ENCODE peak calls at places on chromosomes 12 and 14, in nine cellular contexts. One of them, this sample, is unnamed.

GRCh38 chr14:26839481-26839880 is 241.6 kb upstream of the NOVA1 start:
- DNase-seq in Peyer's patch: no peak
- DNase-seq in nephron progenitor cell: no peak
- DNase-seq in RWPE1: no peak
- DNase-seq in bronchial epithelial cell: peak
- DNase-seq in fibroblast of mammary gland: no peak
- DNase-seq in MM.1S: no peak
- DNase-seq in sigmoid colon: no peak
- DNase-seq in HFFc6: no peak
- DNase-seq in this sample: no peak

GRCh38 chr14:56587701-56588100 is 8.1 kb downstream of the TMEM260 start:
- DNase-seq in bronchial epithelial cell: no peak
- DNase-seq in fibroblast of mammary gland: no peak
- DNase-seq in sigmoid colon: no peak
- DNase-seq in HFFc6: no peak
- DNase-seq in RWPE1: no peak
- DNase-seq in MM.1S: no peak
- DNase-seq in Peyer's patch: no peak
- DNase-seq in nephron progenitor cell: no peak
- DNase-seq in this sample: no peak

GRCh38 chr14:80216818-80217217 is 5.5 kb upstream of the DIO2 start:
- DNase-seq in fibroblast of mammary gland: no peak
- DNase-seq in HFFc6: no peak
- DNase-seq in Peyer's patch: no peak
- DNase-seq in sigmoid colon: no peak
- DNase-seq in bronchial epithelial cell: peak
- DNase-seq in nephron progenitor cell: no peak
- DNase-seq in RWPE1: no peak
- DNase-seq in MM.1S: no peak
- DNase-seq in this sample: no peak

GRCh38 chr14:99201351-99202073 is 70.5 kb downstream of the BCL11B start:
- DNase-seq in sigmoid colon: no peak
- DNase-seq in bronchial epithelial cell: no peak
- DNase-seq in nephron progenitor cell: no peak
- DNase-seq in MM.1S: no peak
- DNase-seq in Peyer's patch: no peak
- DNase-seq in RWPE1: no peak
- DNase-seq in fibroblast of mammary gland: no peak
- DNase-seq in HFFc6: no peak
- DNase-seq in this sample: no peak

GRCh38 chr12:6953417-6954315 is 2.5 kb downstream of the PTPN6 start:
- DNase-seq in RWPE1: no peak
- DNase-seq in fibroblast of mammary gland: no peak
- DNase-seq in nephron progenitor cell: no peak
- DNase-seq in HFFc6: no peak
- DNase-seq in bronchial epithelial cell: no peak
- DNase-seq in MM.1S: peak
- DNase-seq in Peyer's patch: peak
- DNase-seq in sigmoid colon: peak
- DNase-seq in this sample: peak

GRCh38 chr12:91098942-91099341 is 12.4 kb downstream of the LUM start:
- DNase-seq in sigmoid colon: peak
- DNase-seq in bronchial epithelial cell: peak
- DNase-seq in nephron progenitor cell: no peak
- DNase-seq in MM.1S: no peak
- DNase-seq in fibroblast of mammary gland: peak
- DNase-seq in HFFc6: peak
- DNase-seq in Peyer's patch: no peak
- DNase-seq in RWPE1: no peak
- DNase-seq in this sample: no peak

GRCh38 chr12:34290191-34290995 is 268.1 kb downstream of the ALG10 start:
- DNase-seq in sigmoid colon: peak
- DNase-seq in fibroblast of mammary gland: no peak
- DNase-seq in nephron progenitor cell: no peak
- DNase-seq in bronchial epithelial cell: no peak
- DNase-seq in MM.1S: no peak
- DNase-seq in RWPE1: no peak
- DNase-seq in HFFc6: no peak
- DNase-seq in Peyer's patch: no peak
- DNase-seq in this sample: no peak

GRCh38 chr12:83042441-83043215 is 355.9 kb downstream of the TMTC2 start:
- DNase-seq in sigmoid colon: peak
- DNase-seq in bronchial epithelial cell: no peak
- DNase-seq in HFFc6: no peak
- DNase-seq in nephron progenitor cell: no peak
- DNase-seq in Peyer's patch: no peak
- DNase-seq in RWPE1: no peak
- DNase-seq in MM.1S: no peak
- DNase-seq in fibroblast of mammary gland: no peak
- DNase-seq in this sample: no peak

GRCh38 chr12:117685115-117685926 is 283.5 kb downstream of the KSR2 start:
- DNase-seq in sigmoid colon: peak
- DNase-seq in HFFc6: peak
- DNase-seq in fibroblast of mammary gland: peak
- DNase-seq in MM.1S: no peak
- DNase-seq in RWPE1: peak
- DNase-seq in nephron progenitor cell: peak
- DNase-seq in Peyer's patch: peak
- DNase-seq in bronchial epithelial cell: no peak
- DNase-seq in this sample: no peak

GRCh38 chr12:13211191-13211858 is 14.8 kb downstream of the EMP1 start:
- DNase-seq in nephron progenitor cell: no peak
- DNase-seq in fibroblast of mammary gland: no peak
- DNase-seq in MM.1S: no peak
- DNase-seq in sigmoid colon: no peak
- DNase-seq in bronchial epithelial cell: peak
- DNase-seq in Peyer's patch: no peak
- DNase-seq in HFFc6: no peak
- DNase-seq in RWPE1: no peak
- DNase-seq in this sample: no peak

GRCh38 chr14:61588419-61588901 is 106.9 kb upstream of the HIF1A start:
- DNase-seq in MM.1S: no peak
- DNase-seq in nephron progenitor cell: no peak
- DNase-seq in Peyer's patch: no peak
- DNase-seq in sigmoid colon: no peak
- DNase-seq in HFFc6: no peak
- DNase-seq in bronchial epithelial cell: no peak
- DNase-seq in RWPE1: no peak
- DNase-seq in fibroblast of mammary gland: peak
- DNase-seq in this sample: no peak

GRCh38 chr12:76558684-76559276 is 791 bp downstream of the OSBPL8 start:
- DNase-seq in bronchial epithelial cell: peak
- DNase-seq in Peyer's patch: peak
- DNase-seq in RWPE1: peak
- DNase-seq in HFFc6: peak
- DNase-seq in nephron progenitor cell: peak
- DNase-seq in sigmoid colon: peak
- DNase-seq in fibroblast of mammary gland: peak
- DNase-seq in MM.1S: peak
- DNase-seq in this sample: peak

GRCh38 chr12:124524231-124524925 is 43.0 kb downstream of the NCOR2 start:
- DNase-seq in MM.1S: no peak
- DNase-seq in nephron progenitor cell: no peak
- DNase-seq in sigmoid colon: no peak
- DNase-seq in bronchial epithelial cell: peak
- DNase-seq in fibroblast of mammary gland: peak
- DNase-seq in HFFc6: peak
- DNase-seq in Peyer's patch: no peak
- DNase-seq in RWPE1: peak
- DNase-seq in this sample: no peak

GRCh38 chr12:133165776-133166175 is 15.5 kb upstream of the ZNF268 start:
- DNase-seq in MM.1S: no peak
- DNase-seq in fibroblast of mammary gland: no peak
- DNase-seq in RWPE1: peak
- DNase-seq in nephron progenitor cell: no peak
- DNase-seq in Peyer's patch: no peak
- DNase-seq in HFFc6: no peak
- DNase-seq in sigmoid colon: no peak
- DNase-seq in bronchial epithelial cell: peak
- DNase-seq in this sample: no peak

GRCh38 chr14:22502007-22502406 is 87.0 kb downstream of the DAD1 start:
- DNase-seq in Peyer's patch: no peak
- DNase-seq in bronchial epithelial cell: peak
- DNase-seq in sigmoid colon: peak
- DNase-seq in fibroblast of mammary gland: no peak
- DNase-seq in MM.1S: no peak
- DNase-seq in HFFc6: no peak
- DNase-seq in nephron progenitor cell: no peak
- DNase-seq in RWPE1: no peak
- DNase-seq in this sample: no peak

GRCh38 chr14:100159107-100159864 is at the start of gene DEGS2:
- DNase-seq in sigmoid colon: no peak
- DNase-seq in fibroblast of mammary gland: no peak
- DNase-seq in Peyer's patch: peak
- DNase-seq in RWPE1: peak
- DNase-seq in bronchial epithelial cell: no peak
- DNase-seq in HFFc6: no peak
- DNase-seq in nephron progenitor cell: peak
- DNase-seq in MM.1S: peak
- DNase-seq in this sample: peak

DNA sequence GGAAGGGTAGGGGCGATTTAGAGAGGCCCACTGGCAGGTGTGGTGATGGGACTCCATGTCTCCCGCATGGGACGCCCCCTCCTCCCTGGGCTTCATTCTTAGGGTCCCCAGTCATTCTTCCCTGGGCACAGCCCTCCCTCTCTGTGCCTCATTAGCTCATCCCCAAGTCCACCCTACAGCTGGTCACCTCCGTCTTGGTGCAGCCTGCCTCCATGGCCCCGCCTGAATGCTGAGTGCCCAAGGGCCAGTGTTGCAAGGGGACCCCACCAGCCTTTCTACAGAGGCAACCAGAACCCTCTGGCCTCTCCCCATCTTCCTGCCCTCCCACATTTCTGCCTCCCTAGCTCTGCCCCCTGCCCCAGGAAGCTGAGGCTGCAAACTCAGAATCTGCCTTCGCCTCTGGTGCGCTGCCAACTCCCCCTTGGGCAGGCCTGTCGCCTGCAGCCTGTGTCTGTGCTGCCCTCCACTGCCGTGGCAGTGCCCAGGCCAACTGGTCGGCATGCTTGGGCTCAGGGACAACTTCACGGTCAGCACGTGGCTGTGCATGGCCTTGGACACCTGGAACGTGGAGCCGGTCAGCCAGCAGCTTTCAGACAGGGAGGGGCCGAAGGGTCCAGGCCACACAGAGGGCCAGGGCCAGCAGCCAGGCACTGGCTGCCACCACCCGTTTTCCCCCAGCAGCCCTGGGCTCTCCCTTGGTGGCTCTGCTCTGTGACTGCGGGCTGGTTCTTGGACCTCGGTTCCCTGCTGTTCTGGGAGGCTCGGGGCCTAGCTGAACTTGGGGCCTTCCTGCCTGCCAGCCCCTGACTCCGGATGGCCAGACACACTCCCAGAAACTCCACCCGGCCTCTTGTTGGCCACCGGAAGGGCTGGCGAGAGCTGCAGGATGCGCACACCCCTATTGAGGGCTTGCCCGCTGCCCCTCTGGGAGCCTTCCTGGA is 33.9 kb upstream of the PPP1R13B start:
- DNase-seq in sigmoid colon: no peak
- DNase-seq in HFFc6: no peak
- DNase-seq in nephron progenitor cell: no peak
- DNase-seq in MM.1S: no peak
- DNase-seq in bronchial epithelial cell: no peak
- DNase-seq in Peyer's patch: no peak
- DNase-seq in RWPE1: no peak
- DNase-seq in fibroblast of mammary gland: no peak
- DNase-seq in this sample: no peak
- TF ChIP-seq CTCF in sigmoid colon: no peak
- TF ChIP-seq CTCF in HFFc6: no peak
- TF ChIP-seq CTCF in nephron progenitor cell: no peak
- TF ChIP-seq CTCF in MM.1S: no peak
- TF ChIP-seq CTCF in bronchial epithelial cell: no peak
- TF ChIP-seq CTCF in Peyer's patch: no peak
- TF ChIP-seq CTCF in RWPE1: no peak
- TF ChIP-seq CTCF in fibroblast of mammary gland: no peak
- TF ChIP-seq CTCF in this sample: no peak

DNA sequence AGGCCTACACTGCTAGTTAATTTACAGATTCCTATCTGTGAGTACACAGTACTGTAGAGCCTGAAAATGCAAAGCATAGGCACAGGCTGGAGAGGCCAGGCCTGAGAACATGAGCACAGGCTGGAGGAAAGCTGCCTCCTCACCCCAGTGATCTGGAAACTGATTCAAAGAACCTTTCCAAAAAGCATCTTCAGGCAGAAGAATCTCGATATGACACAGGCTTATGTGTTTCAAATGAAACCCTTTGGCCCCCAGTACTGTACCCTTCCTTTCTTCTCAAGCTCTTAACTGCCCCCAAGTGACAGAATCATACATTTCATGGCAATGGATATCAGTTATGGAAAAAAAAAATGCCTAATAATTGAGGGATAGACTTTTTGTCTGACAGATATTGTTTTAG is 122.0 kb downstream of the KCNC2 start:
- DNase-seq in MM.1S: no peak
- DNase-seq in fibroblast of mammary gland: peak
- DNase-seq in nephron progenitor cell: peak
- DNase-seq in RWPE1: no peak
- DNase-seq in bronchial epithelial cell: no peak
- DNase-seq in sigmoid colon: no peak
- DNase-seq in HFFc6: peak
- DNase-seq in Peyer's patch: no peak
- DNase-seq in this sample: no peak
- TF ChIP-seq CTCF in MM.1S: no peak
- TF ChIP-seq CTCF in fibroblast of mammary gland: peak
- TF ChIP-seq CTCF in nephron progenitor cell: no peak
- TF ChIP-seq CTCF in RWPE1: no peak
- TF ChIP-seq CTCF in bronchial epithelial cell: no peak
- TF ChIP-seq CTCF in sigmoid colon: no peak
- TF ChIP-seq CTCF in HFFc6: peak
- TF ChIP-seq CTCF in Peyer's patch: no peak
- TF ChIP-seq CTCF in this sample: no peak

DNA sequence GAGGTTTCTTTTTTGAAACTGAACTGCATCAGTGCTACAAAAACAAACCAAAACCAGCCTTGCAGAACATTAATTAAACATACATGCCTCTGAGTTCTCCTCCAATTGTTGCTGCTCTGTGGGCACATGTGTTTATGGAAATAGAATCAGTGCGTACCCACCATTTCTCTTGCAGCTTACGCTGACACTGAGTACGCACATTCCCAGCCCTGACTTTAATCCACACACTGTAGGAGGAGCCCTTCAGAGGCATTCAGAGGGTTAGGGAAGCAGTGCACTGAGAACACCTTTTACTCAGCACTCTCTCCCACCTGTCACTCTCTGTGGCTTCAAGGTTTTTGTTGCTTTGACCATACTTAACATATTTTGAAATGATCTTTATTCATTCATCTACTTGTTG is 250.5 kb upstream of the PWP1 start:
- DNase-seq in bronchial epithelial cell: no peak
- DNase-seq in HFFc6: no peak
- DNase-seq in MM.1S: no peak
- DNase-seq in RWPE1: no peak
- DNase-seq in fibroblast of mammary gland: no peak
- DNase-seq in Peyer's patch: no peak
- DNase-seq in nephron progenitor cell: no peak
- DNase-seq in sigmoid colon: no peak
- DNase-seq in this sample: no peak
- TF ChIP-seq CTCF in bronchial epithelial cell: no peak
- TF ChIP-seq CTCF in HFFc6: no peak
- TF ChIP-seq CTCF in MM.1S: no peak
- TF ChIP-seq CTCF in RWPE1: no peak
- TF ChIP-seq CTCF in fibroblast of mammary gland: no peak
- TF ChIP-seq CTCF in Peyer's patch: no peak
- TF ChIP-seq CTCF in nephron progenitor cell: no peak
- TF ChIP-seq CTCF in sigmoid colon: no peak
- TF ChIP-seq CTCF in this sample: no peak

GRCh38 chr14:53412819-53413664 is 259.9 kb upstream of the DDHD1 start:
- DNase-seq in nephron progenitor cell: peak
- DNase-seq in Peyer's patch: no peak
- DNase-seq in RWPE1: peak
- DNase-seq in bronchial epithelial cell: peak
- DNase-seq in sigmoid colon: no peak
- DNase-seq in HFFc6: no peak
- DNase-seq in fibroblast of mammary gland: peak
- DNase-seq in MM.1S: no peak
- DNase-seq in this sample: no peak
- TF ChIP-seq CTCF in nephron progenitor cell: peak
- TF ChIP-seq CTCF in Peyer's patch: no peak
- TF ChIP-seq CTCF in RWPE1: peak
- TF ChIP-seq CTCF in bronchial epithelial cell: peak
- TF ChIP-seq CTCF in sigmoid colon: no peak
- TF ChIP-seq CTCF in HFFc6: peak
- TF ChIP-seq CTCF in fibroblast of mammary gland: peak
- TF ChIP-seq CTCF in MM.1S: peak
- TF ChIP-seq CTCF in this sample: peak